ENCODE peak calls at places on chromosomes 11 and 22, in four cellular contexts. A is CD8-positive, alpha-beta memory T cell; M is NCI-H2081; O is SJCRH30. X is an unnamed sample.

GRCh38 chr22:35835998-35836691 is 118.5 kb downstream of the APOL5 start:
- DNase-seq in A (no peak), O (peak), M (peak), X (peak)

GRCh38 chr22:21942939-21943338 is 9.7 kb downstream of the PPM1F start:
- DNase-seq in A (no peak), M (no peak), O (no peak), X (no peak)

GRCh38 chr11:40293655-40294342 is 1165.7 kb downstream of the LRRC4C start:
- DNase-seq in M (peak), O (peak), A (no peak), X (peak)

GRCh38 chr11:121802542-121802941 is 313.5 kb downstream of the BLID start:
- DNase-seq in M (no peak), A (no peak), O (peak), X (peak)

GRCh38 chr22:39738746-39739145 is 154.8 kb downstream of the ENTHD1 start:
- DNase-seq in A (no peak), O (no peak), M (no peak), X (no peak)

GRCh38 chr11:90468923-90469322 is 246.1 kb upstream of the CHORDC1 start:
- DNase-seq in A (no peak), O (no peak), M (no peak), X (no peak)

GRCh38 chr11:59614277-59615131 is 1.1 kb downstream of the OSBP start:
- DNase-seq in O (no peak), A (no peak), M (no peak), X (no peak)

GRCh38 chr22:27558658-27559371 is 242.7 kb downstream of the MN1 start:
- DNase-seq in A (no peak), O (no peak), M (no peak), X (no peak)

GRCh38 chr11:109425554-109425953 is 3.6 kb downstream of the C11orf87 start:
- DNase-seq in M (no peak), O (no peak), A (no peak), X (no peak)

GRCh38 chr11:834371-835316 is 1.9 kb downstream of the CD151 start:
- DNase-seq in M (no peak), A (no peak), O (no peak), X (no peak)

GRCh38 chr22:48567213-48567975 is 1260.3 kb downstream of the BRD1 start:
- DNase-seq in O (no peak), M (no peak), A (no peak), X (no peak)

GRCh38 chr22:50576070-50576469 is 2.2 kb downstream of the CPT1B start:
- DNase-seq in M (no peak), O (peak), A (no peak), X (peak)

GRCh38 chr11:18618341-18619025 is 15.7 kb downstream of the SPTY2D1 start:
- DNase-seq in M (no peak), A (no peak), O (no peak), X (no peak)

GRCh38 chr11:125945797-125946520 is at the start of gene VSIG10L2:
- DNase-seq in A (no peak), M (no peak), O (no peak), X (no peak)

GRCh38 chr11:12599408-12600143 is 74.6 kb upstream of the TEAD1 start:
- DNase-seq in M (no peak), A (peak), O (no peak), X (peak)

GRCh38 chr11:44538375-44539054 is 26.9 kb upstream of the CD82 start:
- DNase-seq in O (peak), M (peak), A (peak), X (peak)

GRCh38 chr22:25668437-25668836 is 73.6 kb upstream of the MYO18B start:
- DNase-seq in O (no peak), A (no peak), M (no peak), X (no peak)

GRCh38 chr11:119319702-119320592 is 3.0 kb upstream of the MCAM start:
- DNase-seq in A (no peak), M (no peak), O (peak), X (peak)

GRCh38 chr11:22671751-22672150 is 5.3 kb downstream of the GAS2 start:
- DNase-seq in O (no peak), A (no peak), M (no peak), X (no peak)